ENCODE peak calls at places on chromosome 16, in four cellular contexts. M is posterior cingulate gyrus, B is HEK293T, V is pancreas. H is an unnamed sample.

GRCh38 chr16:86707581-86707980 is 129.2 kb downstream of the FOXL1 start:
- DNase-seq in V (no peak), M (no peak), B (no peak), H (no peak)

GRCh38 chr16:55526448-55526847 is 17.6 kb downstream of the LPCAT2 start:
- DNase-seq in V (no peak), M (no peak), B (no peak), H (no peak)

GRCh38 chr16:30474062-30474452 is 1.5 kb downstream of the ITGAL start:
- DNase-seq in M (no peak), B (no peak), V (no peak), H (no peak)

GRCh38 chr16:87645802-87646201 is 43.5 kb downstream of the JPH3 start:
- DNase-seq in B (no peak), M (no peak), V (no peak), H (no peak)

GRCh38 chr16:78576941-78577340 is 477.5 kb downstream of the WWOX start:
- DNase-seq in V (no peak), B (no peak), M (no peak), H (no peak)

GRCh38 chr16:53091508-53092211 is 36.9 kb downstream of the CHD9 start:
- DNase-seq in V (no peak), B (no peak), M (peak), H (peak)

GRCh38 chr16:48597563-48598392 is 12.2 kb downstream of the N4BP1 start:
- DNase-seq in M (no peak), V (no peak), B (no peak), H (no peak)

GRCh38 chr16:81779540-81780320 is 639 bp downstream of the PLCG2 start:
- DNase-seq in M (no peak), B (no peak), V (peak), H (no peak)

GRCh38 chr16:680967-681745 is 946 bp downstream of the STUB1 start:
- DNase-seq in V (peak), B (no peak), M (no peak), H (no peak)

GRCh38 chr16:69520800-69521602 is 44.8 kb upstream of the NFAT5 start:
- DNase-seq in B (no peak), V (no peak), M (no peak), H (no peak)

GRCh38 chr16:87854907-87855683 is 14.2 kb downstream of the SLC7A5 start:
- DNase-seq in V (peak), M (no peak), B (no peak), H (no peak)

GRCh38 chr16:12320298-12320706 is 343.8 kb downstream of the SNX29 start:
- DNase-seq in M (no peak), V (no peak), B (no peak), H (no peak)

GRCh38 chr16:65876624-65877023 is 489.9 kb upstream of the CDH5 start:
- DNase-seq in B (no peak), M (no peak), V (no peak), H (no peak)

GRCh38 chr16:87368029-87368765 is 15.4 kb downstream of the FBXO31 start:
- DNase-seq in V (no peak), M (no peak), B (no peak), H (no peak)

GRCh38 chr16:11303405-11304138 is 22.4 kb upstream of the PRM1 start:
- DNase-seq in B (no peak), V (peak), M (no peak), H (no peak)

GRCh38 chr16:66905633-66906539 is 12.8 kb downstream of the CDH16 start:
- DNase-seq in M (no peak), V (peak), B (peak), H (no peak)

GRCh38 chr16:11915644-11916523 is at the start of gene GSPT1:
- DNase-seq in B (peak), M (peak), V (peak), H (peak)

GRCh38 chr16:67265834-67266233 is 13.5 kb upstream of the PLEKHG4 start:
- DNase-seq in V (peak), M (no peak), B (no peak), H (no peak)

GRCh38 chr16:25257956-25258855 is 561 bp upstream of the ZKSCAN2 start:
- DNase-seq in B (peak), M (no peak), V (peak), H (no peak)

H was measured in neuronal stem cell.